ENCODE peak calls at places on chromosome 9, in five cellular contexts. O, A, S, W and H are unnamed samples. For H3K9me3, the result is how much of the 10 kb centered on the place peaks cover.

GRCh38 chr9:123318192-123318591 is 37.8 kb upstream of the CRB2 start:
- DNase-seq in O (no peak), A (no peak), S (no peak), W (no peak), H (no peak)

GRCh38 chr9:79021084-79021483 is 550.7 kb upstream of the TLE4 start:
- DNase-seq in O (no peak), A (no peak), S (no peak), W (no peak), H (no peak)

GRCh38 chr9:109101810-109102209 is 17.9 kb downstream of the TMEM245 start:
- DNase-seq in O (peak), A (peak), S (no peak), W (peak), H (no peak)

GRCh38 chr9:98993570-98993945 is 49.9 kb downstream of the COL15A1 start:
- DNase-seq in O (no peak), A (no peak), S (peak), W (no peak), H (no peak)

GRCh38 chr9:98357921-98358535 is 102.6 kb upstream of the TBC1D2 start:
- DNase-seq in O (peak), A (no peak), S (no peak), W (no peak), H (no peak)

GRCh38 chr9:113349434-113350337 is at the start of gene BSPRY:
- DNase-seq in O (no peak), A (peak), S (no peak), W (peak), H (no peak)

GRCh38 chr9:114856210-114856941 is 50.5 kb upstream of the TNFSF15 start:
- DNase-seq in O (peak), A (no peak), S (peak), W (no peak), H (peak)

GRCh38 chr9:72443855-72444254 is 77.6 kb upstream of the TMC1 start:
- DNase-seq in O (no peak), A (no peak), S (no peak), W (no peak), H (no peak)

GRCh38 chr9:94946256-94946655 is 219.8 kb downstream of the AOPEP start:
- DNase-seq in O (no peak), A (no peak), S (no peak), W (no peak), H (no peak)

GRCh38 chr9:132312873-132313272 is 41.9 kb downstream of the SETX start:
- DNase-seq in O (no peak), A (no peak), S (no peak), W (no peak), H (no peak)

GRCh38 chr9:128495804-128496417 is 8.6 kb upstream of the GLE1 start:
- DNase-seq in O (no peak), A (no peak), S (no peak), W (no peak), H (no peak)

GRCh38 chr9:126641118-126641851 is 27.6 kb downstream of the LMX1B start:
- DNase-seq in O (no peak), A (no peak), S (no peak), W (no peak), H (no peak)

GRCh38 chr9:110995511-110996340 is 42.5 kb downstream of the LPAR1 start:
- DNase-seq in O (peak), A (no peak), S (no peak), W (no peak), H (no peak)

GRCh38 chr9:79623799-79624721 is 52.3 kb downstream of the TLE4 start:
- DNase-seq in O (no peak), A (no peak), S (peak), W (no peak), H (peak)

GRCh38 chr9:29976981-29977380 is 2403.7 kb upstream of the C9orf72 start:
- DNase-seq in O (no peak), A (no peak), S (no peak), W (no peak), H (no peak)

DNA sequence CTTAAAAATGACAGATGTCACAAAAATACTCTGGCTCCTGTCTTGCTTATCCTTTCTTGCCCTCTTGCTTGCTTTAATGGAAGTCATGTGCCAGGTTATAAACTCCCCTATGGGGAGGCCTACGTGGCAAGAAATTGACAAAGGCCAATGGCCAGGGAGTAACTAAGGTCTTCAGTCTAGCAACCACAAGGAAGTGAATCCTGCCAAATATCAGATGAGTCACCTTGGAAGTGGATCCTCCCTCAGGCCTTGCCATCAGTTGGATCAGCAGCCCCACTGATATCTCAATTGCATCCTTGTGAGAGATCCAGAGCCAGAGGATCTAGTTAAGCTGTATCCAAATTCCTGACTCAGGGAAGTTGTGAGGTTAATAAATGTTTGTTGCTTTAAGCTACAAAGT is 82.8 kb downstream of the CAAP1 start:
- DNase-seq in O (peak), A (no peak), S (no peak), W (no peak), H (no peak)
- H3K27ac ChIP-seq in O (no peak), A (no peak), S (no peak), W (no peak), H (no peak)

DNA sequence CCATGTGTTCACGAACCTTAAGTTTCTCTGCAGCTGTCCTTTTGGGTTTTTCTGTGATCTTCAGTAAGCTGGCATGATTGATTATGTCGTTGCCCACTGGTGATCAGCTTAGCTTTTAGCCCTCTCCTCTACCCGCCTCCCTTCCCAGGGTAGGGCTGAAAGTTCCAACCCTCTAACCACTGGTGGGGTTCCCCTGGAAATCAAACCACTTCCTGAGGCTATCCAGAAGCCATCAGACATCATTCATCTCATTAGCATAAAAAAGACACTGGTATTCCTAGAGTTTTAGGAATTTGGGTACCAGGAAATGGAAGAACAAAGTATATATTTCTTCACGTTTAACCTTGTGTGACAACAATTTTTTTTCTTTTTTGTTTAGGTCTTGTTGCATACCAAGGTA is 29.8 kb downstream of the SPIN1 start:
- DNase-seq in O (no peak), A (no peak), S (no peak), W (no peak), H (no peak)
- H3K9me3 ChIP-seq in O (under half), A (under half), S (under half), W (under half), H (under half)

DNA sequence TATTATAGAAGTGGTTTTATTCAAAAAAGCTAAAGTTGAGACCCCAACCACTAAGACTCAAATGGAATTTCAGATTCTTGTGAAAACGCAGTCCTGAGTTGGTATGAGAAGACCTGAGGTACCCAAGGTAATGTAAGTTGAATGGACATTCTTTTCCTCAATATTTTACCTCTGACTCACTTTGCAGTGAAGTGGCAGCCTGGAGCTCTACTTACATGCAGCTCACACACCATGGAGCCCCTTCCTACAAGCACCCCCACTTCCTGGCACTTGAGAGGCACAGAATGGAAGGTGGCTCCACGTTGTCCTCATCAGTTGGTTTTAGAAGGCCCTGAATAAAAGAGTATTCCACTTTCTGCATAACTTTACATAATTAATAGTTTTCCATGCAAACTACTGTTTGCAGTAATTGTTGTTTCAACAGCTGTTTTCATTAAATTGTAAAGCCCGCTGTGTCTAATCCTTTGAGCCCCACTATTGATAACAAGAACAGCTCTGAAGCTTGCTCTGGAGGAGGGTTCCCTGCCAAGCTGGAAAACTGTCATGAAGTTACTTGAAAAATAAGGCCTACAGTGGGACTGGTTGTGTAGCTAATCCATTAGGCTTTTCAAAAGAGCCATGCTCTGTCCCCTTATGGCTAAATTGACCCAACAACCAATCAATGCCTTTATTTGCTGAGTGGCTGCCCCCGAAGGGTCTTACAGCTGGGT is 102.2 kb upstream of the SPATA31D4 start:
- DNase-seq in O (peak), A (no peak), S (no peak), W (no peak), H (no peak)
- H3K27ac ChIP-seq in O (no peak), A (no peak), S (no peak), W (no peak), H (no peak)

GRCh38 chr9:135001526-135001925 is 83.8 kb upstream of the FCN1 start:
- DNase-seq in O (no peak), A (no peak), S (no peak), W (no peak), H (no peak)
- H3K9me3 ChIP-seq in O (under half), A (under half), S (under half), W (under half), H (under half)

GRCh38 chr9:129954868-129955550 is 88.0 kb downstream of the FNBP1 start:
- DNase-seq in O (peak), A (no peak), S (no peak), W (no peak), H (no peak)
- H3K27ac ChIP-seq in O (peak), A (peak), S (no peak), W (peak), H (peak)